ENCODE peak calls at places on chromosomes 5 and 9, in eight cellular contexts. One of them, this sample, is unnamed.

GRCh38 chr5:141814064-141814982 is 63.9 kb downstream of the PCDH1 start:
- DNase-seq in adrenal gland: peak; percentile 45
- DNase-seq in esophagus squamous epithelium: no peak
- DNase-seq in transverse colon: peak; percentile 64
- DNase-seq in breast epithelium: no peak
- DNase-seq in NB4: peak; percentile 43
- DNase-seq in gastrocnemius medialis: no peak
- DNase-seq in HCT116: peak; percentile 36
- DNase-seq in this sample: no peak

GRCh38 chr5:111142932-111143331 is 50.8 kb downstream of the WDR36 start:
- DNase-seq in transverse colon: no peak
- DNase-seq in esophagus squamous epithelium: no peak
- DNase-seq in HCT116: no peak
- DNase-seq in NB4: no peak
- DNase-seq in adrenal gland: no peak
- DNase-seq in gastrocnemius medialis: no peak
- DNase-seq in breast epithelium: no peak
- DNase-seq in this sample: no peak

GRCh38 chr5:156361451-156362109 is 34.6 kb downstream of the SGCD start:
- DNase-seq in HCT116: no peak
- DNase-seq in esophagus squamous epithelium: no peak
- DNase-seq in adrenal gland: no peak
- DNase-seq in transverse colon: no peak
- DNase-seq in NB4: no peak
- DNase-seq in breast epithelium: no peak
- DNase-seq in gastrocnemius medialis: no peak
- DNase-seq in this sample: no peak

GRCh38 chr9:122001491-122002201 is 91.5 kb downstream of the TTLL11 start:
- DNase-seq in breast epithelium: no peak
- DNase-seq in NB4: no peak
- DNase-seq in transverse colon: no peak
- DNase-seq in HCT116: no peak
- DNase-seq in adrenal gland: no peak
- DNase-seq in gastrocnemius medialis: peak; percentile 90
- DNase-seq in esophagus squamous epithelium: no peak
- DNase-seq in this sample: no peak

GRCh38 chr5:138985256-138985655 is 110.1 kb upstream of the LRRTM2 start:
- DNase-seq in esophagus squamous epithelium: no peak
- DNase-seq in gastrocnemius medialis: no peak
- DNase-seq in transverse colon: no peak
- DNase-seq in NB4: no peak
- DNase-seq in HCT116: no peak
- DNase-seq in breast epithelium: no peak
- DNase-seq in adrenal gland: no peak
- DNase-seq in this sample: no peak

GRCh38 chr5:97338729-97339128 is 155.7 kb upstream of the RIOK2 start:
- DNase-seq in NB4: no peak
- DNase-seq in gastrocnemius medialis: no peak
- DNase-seq in transverse colon: no peak
- DNase-seq in esophagus squamous epithelium: no peak
- DNase-seq in adrenal gland: no peak
- DNase-seq in breast epithelium: no peak
- DNase-seq in HCT116: no peak
- DNase-seq in this sample: no peak

GRCh38 chr9:91220491-91221135 is 141.1 kb downstream of the AUH start:
- DNase-seq in NB4: no peak
- DNase-seq in gastrocnemius medialis: no peak
- DNase-seq in breast epithelium: no peak
- DNase-seq in esophagus squamous epithelium: no peak
- DNase-seq in adrenal gland: no peak
- DNase-seq in transverse colon: no peak
- DNase-seq in HCT116: no peak
- DNase-seq in this sample: no peak

GRCh38 chr9:35618325-35618727 is at the start of gene CD72:
- DNase-seq in NB4: peak; percentile 51
- DNase-seq in esophagus squamous epithelium: no peak
- DNase-seq in transverse colon: peak; percentile 32
- DNase-seq in adrenal gland: no peak
- DNase-seq in breast epithelium: no peak
- DNase-seq in gastrocnemius medialis: no peak
- DNase-seq in HCT116: no peak
- DNase-seq in this sample: no peak

GRCh38 chr5:179332741-179333290 is 12.4 kb downstream of the ADAMTS2 start:
- DNase-seq in HCT116: no peak
- DNase-seq in transverse colon: no peak
- DNase-seq in NB4: no peak
- DNase-seq in gastrocnemius medialis: no peak
- DNase-seq in breast epithelium: no peak
- DNase-seq in adrenal gland: no peak
- DNase-seq in esophagus squamous epithelium: no peak
- DNase-seq in this sample: no peak

GRCh38 chr5:157611571-157612067 is 36.0 kb upstream of the ADAM19 start:
- DNase-seq in transverse colon: no peak
- DNase-seq in HCT116: no peak
- DNase-seq in adrenal gland: no peak
- DNase-seq in esophagus squamous epithelium: no peak
- DNase-seq in breast epithelium: no peak
- DNase-seq in NB4: peak; percentile 3
- DNase-seq in gastrocnemius medialis: no peak
- DNase-seq in this sample: no peak

GRCh38 chr9:83220737-83221136 is 157.8 kb upstream of the RASEF start:
- DNase-seq in transverse colon: no peak
- DNase-seq in HCT116: no peak
- DNase-seq in NB4: no peak
- DNase-seq in gastrocnemius medialis: no peak
- DNase-seq in adrenal gland: no peak
- DNase-seq in breast epithelium: no peak
- DNase-seq in esophagus squamous epithelium: no peak
- DNase-seq in this sample: no peak

GRCh38 chr5:54873696-54874095 is 111.7 kb downstream of the ESM1 start:
- DNase-seq in breast epithelium: no peak
- DNase-seq in HCT116: no peak
- DNase-seq in esophagus squamous epithelium: no peak
- DNase-seq in gastrocnemius medialis: no peak
- DNase-seq in NB4: no peak
- DNase-seq in adrenal gland: no peak
- DNase-seq in transverse colon: no peak
- DNase-seq in this sample: no peak

GRCh38 chr9:596701-597100 is 244.8 kb upstream of the DMRT1 start:
- DNase-seq in gastrocnemius medialis: no peak
- DNase-seq in esophagus squamous epithelium: no peak
- DNase-seq in adrenal gland: no peak
- DNase-seq in NB4: no peak
- DNase-seq in breast epithelium: no peak
- DNase-seq in transverse colon: no peak
- DNase-seq in HCT116: no peak
- DNase-seq in this sample: no peak

GRCh38 chr9:121169094-121169601 is 32.5 kb downstream of the RAB14 start:
- DNase-seq in gastrocnemius medialis: no peak
- DNase-seq in transverse colon: no peak
- DNase-seq in HCT116: no peak
- DNase-seq in adrenal gland: no peak
- DNase-seq in breast epithelium: no peak
- DNase-seq in esophagus squamous epithelium: no peak
- DNase-seq in NB4: no peak
- DNase-seq in this sample: no peak

GRCh38 chr9:128317629-128318028 is 4.6 kb downstream of the TRUB2 start:
- DNase-seq in adrenal gland: no peak
- DNase-seq in gastrocnemius medialis: no peak
- DNase-seq in breast epithelium: no peak
- DNase-seq in HCT116: no peak
- DNase-seq in esophagus squamous epithelium: no peak
- DNase-seq in NB4: no peak
- DNase-seq in transverse colon: no peak
- DNase-seq in this sample: no peak

GRCh38 chr5:141623197-141623596 is 4.4 kb upstream of the DIAPH1 start:
- DNase-seq in gastrocnemius medialis: no peak
- DNase-seq in HCT116: no peak
- DNase-seq in transverse colon: no peak
- DNase-seq in adrenal gland: no peak
- DNase-seq in breast epithelium: no peak
- DNase-seq in esophagus squamous epithelium: no peak
- DNase-seq in NB4: peak; percentile 53
- DNase-seq in this sample: peak; percentile 79

GRCh38 chr5:179268399-179268952 is 76.8 kb downstream of the ADAMTS2 start:
- DNase-seq in NB4: no peak
- DNase-seq in esophagus squamous epithelium: no peak
- DNase-seq in breast epithelium: no peak
- DNase-seq in gastrocnemius medialis: peak; percentile 11
- DNase-seq in transverse colon: peak; percentile 4
- DNase-seq in HCT116: no peak
- DNase-seq in adrenal gland: no peak
- DNase-seq in this sample: peak; percentile 79

GRCh38 chr5:13356226-13356625 is 588.3 kb downstream of the DNAH5 start:
- DNase-seq in esophagus squamous epithelium: no peak
- DNase-seq in breast epithelium: no peak
- DNase-seq in HCT116: no peak
- DNase-seq in gastrocnemius medialis: no peak
- DNase-seq in adrenal gland: no peak
- DNase-seq in NB4: no peak
- DNase-seq in transverse colon: no peak
- DNase-seq in this sample: no peak

GRCh38 chr5:178644826-178645545 is 18.1 kb upstream of the CLK4 start:
- DNase-seq in transverse colon: no peak
- DNase-seq in esophagus squamous epithelium: no peak
- DNase-seq in adrenal gland: no peak
- DNase-seq in NB4: no peak
- DNase-seq in breast epithelium: no peak
- DNase-seq in gastrocnemius medialis: no peak
- DNase-seq in HCT116: no peak
- DNase-seq in this sample: no peak

GRCh38 chr9:133362359-133363044 is 6.2 kb downstream of the SURF2 start:
- DNase-seq in transverse colon: no peak
- DNase-seq in HCT116: no peak
- DNase-seq in esophagus squamous epithelium: no peak
- DNase-seq in gastrocnemius medialis: no peak
- DNase-seq in breast epithelium: no peak
- DNase-seq in adrenal gland: no peak
- DNase-seq in NB4: no peak
- DNase-seq in this sample: no peak

GRCh38 chr9:120438111-120438510 is 141.9 kb downstream of the CDK5RAP2 start:
- DNase-seq in esophagus squamous epithelium: no peak
- DNase-seq in gastrocnemius medialis: no peak
- DNase-seq in transverse colon: no peak
- DNase-seq in HCT116: no peak
- DNase-seq in adrenal gland: no peak
- DNase-seq in breast epithelium: no peak
- DNase-seq in NB4: peak; percentile 22
- DNase-seq in this sample: no peak

GRCh38 chr5:1472964-1473628 is 27.9 kb upstream of the SLC6A3 start:
- DNase-seq in adrenal gland: no peak
- DNase-seq in breast epithelium: no peak
- DNase-seq in gastrocnemius medialis: no peak
- DNase-seq in NB4: no peak
- DNase-seq in HCT116: no peak
- DNase-seq in transverse colon: no peak
- DNase-seq in esophagus squamous epithelium: no peak
- DNase-seq in this sample: peak; percentile 79

GRCh38 chr5:84383816-84384603 is 670 bp downstream of the EDIL3 start:
- DNase-seq in esophagus squamous epithelium: no peak
- DNase-seq in adrenal gland: peak; percentile 25
- DNase-seq in HCT116: no peak
- DNase-seq in breast epithelium: no peak
- DNase-seq in gastrocnemius medialis: no peak
- DNase-seq in transverse colon: peak; percentile 51
- DNase-seq in NB4: peak; percentile 18
- DNase-seq in this sample: no peak

GRCh38 chr5:73135429-73136276 is 15.3 kb downstream of the TMEM171 start:
- DNase-seq in adrenal gland: no peak
- DNase-seq in HCT116: peak; percentile 31
- DNase-seq in NB4: peak; percentile 48
- DNase-seq in breast epithelium: no peak
- DNase-seq in transverse colon: no peak
- DNase-seq in esophagus squamous epithelium: no peak
- DNase-seq in gastrocnemius medialis: no peak
- DNase-seq in this sample: no peak
- TF ChIP-seq CTCF in adrenal gland: no peak
- TF ChIP-seq CTCF in HCT116: peak; percentile 62
- TF ChIP-seq CTCF in NB4: peak; percentile 36
- TF ChIP-seq CTCF in breast epithelium: no peak
- TF ChIP-seq CTCF in transverse colon: peak; percentile 23
- TF ChIP-seq CTCF in esophagus squamous epithelium: no peak
- TF ChIP-seq CTCF in gastrocnemius medialis: no peak
- TF ChIP-seq CTCF in this sample: no peak

DNA sequence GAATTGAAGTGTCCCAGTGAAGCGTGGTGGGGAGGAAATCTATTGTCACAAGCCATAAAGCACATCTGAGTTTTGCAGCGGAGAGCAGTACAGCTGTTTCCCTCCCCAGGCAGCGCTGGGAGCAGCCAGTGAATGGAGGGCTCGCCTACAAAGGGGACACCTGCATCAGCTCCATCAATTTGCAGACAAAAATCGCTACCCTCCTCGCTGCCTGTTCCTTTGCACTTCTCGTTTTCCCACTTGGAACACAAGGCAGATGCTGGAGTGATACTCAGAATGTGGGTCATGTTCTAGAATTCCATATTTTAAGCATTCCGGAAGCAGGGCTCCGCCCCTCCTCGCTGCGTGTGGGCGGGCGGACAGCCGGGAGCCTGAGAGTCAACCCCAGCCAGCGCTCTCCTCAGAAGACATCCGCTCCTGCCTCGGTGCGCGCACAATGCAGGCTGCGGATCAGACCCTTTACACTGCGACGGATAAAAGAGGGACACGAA is 92.1 kb downstream of the LMNB1 start:
- DNase-seq in NB4: no peak
- DNase-seq in gastrocnemius medialis: no peak
- DNase-seq in HCT116: no peak
- DNase-seq in adrenal gland: no peak
- DNase-seq in breast epithelium: no peak
- DNase-seq in transverse colon: no peak
- DNase-seq in esophagus squamous epithelium: no peak
- DNase-seq in this sample: no peak
- TF ChIP-seq POLR2A in NB4: no peak
- TF ChIP-seq POLR2A in gastrocnemius medialis: no peak
- TF ChIP-seq POLR2A in HCT116: no peak
- TF ChIP-seq POLR2A in adrenal gland: no peak
- TF ChIP-seq POLR2A in breast epithelium: no peak
- TF ChIP-seq POLR2A in transverse colon: no peak
- TF ChIP-seq POLR2A in esophagus squamous epithelium: no peak
- TF ChIP-seq POLR2A in this sample: no peak

GRCh38 chr5:2744485-2744884 is 7.0 kb downstream of the IRX2 start:
- DNase-seq in HCT116: no peak
- DNase-seq in gastrocnemius medialis: no peak
- DNase-seq in esophagus squamous epithelium: no peak
- DNase-seq in breast epithelium: no peak
- DNase-seq in transverse colon: no peak
- DNase-seq in adrenal gland: no peak
- DNase-seq in NB4: no peak
- DNase-seq in this sample: peak; percentile 4
- H3K4me3 ChIP-seq in HCT116: no peak overlapping the region
- H3K4me3 ChIP-seq in gastrocnemius medialis: no peak overlapping the region
- H3K4me3 ChIP-seq in esophagus squamous epithelium: no peak overlapping the region
- H3K4me3 ChIP-seq in breast epithelium: peak overlapping the region; percentile 40
- H3K4me3 ChIP-seq in transverse colon: no peak overlapping the region
- H3K4me3 ChIP-seq in adrenal gland: no peak overlapping the region
- H3K4me3 ChIP-seq in NB4: no peak overlapping the region
- H3K4me3 ChIP-seq in this sample: no peak overlapping the region

GRCh38 chr9:23322392-23322791 is 503.6 kb downstream of the ELAVL2 start:
- DNase-seq in HCT116: no peak
- DNase-seq in NB4: no peak
- DNase-seq in breast epithelium: no peak
- DNase-seq in gastrocnemius medialis: no peak
- DNase-seq in transverse colon: no peak
- DNase-seq in esophagus squamous epithelium: no peak
- DNase-seq in adrenal gland: no peak
- DNase-seq in this sample: no peak
- TF ChIP-seq CTCF in HCT116: no peak
- TF ChIP-seq CTCF in NB4: no peak
- TF ChIP-seq CTCF in breast epithelium: no peak
- TF ChIP-seq CTCF in gastrocnemius medialis: no peak
- TF ChIP-seq CTCF in transverse colon: no peak
- TF ChIP-seq CTCF in esophagus squamous epithelium: no peak
- TF ChIP-seq CTCF in adrenal gland: no peak
- TF ChIP-seq CTCF in this sample: no peak

This sample was measured in lower leg skin.